ENCODE peak calls at places on chromosome X, in seven cellular contexts. Q, G, B, W, H, I and S are unnamed samples.

GRCh38 chrX:68868902-68869800 is 40.3 kb downstream of the EFNB1 start:
- DNase-seq in B (no peak), I (no peak), Q (no peak), H (no peak), G (no peak), W (no peak), S (no peak)

GRCh38 chrX:141936080-141936479 is 32.4 kb downstream of the MAGEC1 start:
- DNase-seq in I (no peak), G (no peak), B (no peak), Q (no peak), W (no peak), H (no peak), S (no peak)

GRCh38 chrX:11349661-11350337 is 56.6 kb downstream of the AMELX start:
- DNase-seq in W (no peak), G (no peak), H (no peak), Q (no peak), I (no peak), B (no peak), S (no peak)

GRCh38 chrX:31038585-31039326 is 33.1 kb downstream of the FTHL17 start:
- DNase-seq in I (peak), Q (no peak), B (peak), H (no peak), G (no peak), W (peak), S (peak)

GRCh38 chrX:13956998-13957397 is 72.7 kb downstream of the GEMIN8 start:
- DNase-seq in B (no peak), G (no peak), W (no peak), I (no peak), H (no peak), Q (no peak), S (no peak)

GRCh38 chrX:17590892-17591740 is 146.2 kb upstream of the SCML1 start:
- DNase-seq in B (peak), G (peak), H (no peak), I (peak), W (peak), Q (no peak), S (no peak)

GRCh38 chrX:154040307-154040756 is 20.6 kb upstream of the IRAK1 start:
- DNase-seq in G (no peak), W (peak), B (peak), H (no peak), I (no peak), Q (no peak), S (no peak)

GRCh38 chrX:56813318-56813837 is 84.3 kb downstream of the NBDY start:
- DNase-seq in G (no peak), Q (no peak), B (peak), W (peak), I (no peak), H (no peak), S (peak)

GRCh38 chrX:36436286-36436860 is 516.8 kb downstream of the CFAP47 start:
- DNase-seq in B (no peak), W (peak), Q (no peak), G (no peak), I (no peak), H (no peak), S (no peak)

DNA sequence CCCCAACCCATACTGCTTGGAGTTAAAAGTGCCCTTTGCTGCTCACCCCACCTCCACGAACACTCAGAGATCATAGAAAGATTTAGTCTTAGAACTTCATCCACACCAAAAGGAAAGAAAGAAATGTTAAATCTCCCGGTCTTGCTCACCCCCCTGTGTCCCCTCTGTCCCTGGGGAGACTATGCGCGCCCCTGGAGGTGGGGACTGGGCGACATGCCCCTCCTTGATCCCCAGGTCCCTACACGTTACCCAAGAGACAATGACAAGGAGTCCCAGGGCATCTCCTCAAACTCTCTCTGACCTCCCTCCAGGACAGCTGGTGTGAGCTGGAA is 612 bp downstream of the ITM2A start:
- DNase-seq in B (no peak), W (no peak), I (no peak), Q (no peak), H (no peak), G (no peak), S (no peak)
- H3K4me3 ChIP-seq in B (no peak), W (no peak), I (peak), Q (peak), H (peak), G (peak), S (peak)

GRCh38 chrX:72130156-72130761 is 1.5 kb downstream of the RTL5 start:
- DNase-seq in G (no peak), H (no peak), W (no peak), B (no peak), I (no peak), Q (no peak), S (no peak)
- TF ChIP-seq POLR2A in G (no peak), H (no peak), W (no peak), B (no peak), I (no peak), Q (no peak), S (no peak)

GRCh38 chrX:123738378-123738955 is 5.6 kb upstream of the THOC2 start:
- DNase-seq in W (no peak), G (no peak), B (no peak), I (no peak), Q (no peak), H (no peak), S (no peak)

GRCh38 chrX:123739474-123739873 is 6.6 kb upstream of the THOC2 start:
- DNase-seq in H (no peak), Q (no peak), G (no peak), I (no peak), W (no peak), B (no peak), S (no peak)

GRCh38 chrX:123742440-123742839 is 9.6 kb upstream of the THOC2 start:
- DNase-seq in G (no peak), I (no peak), B (no peak), H (no peak), W (no peak), Q (no peak), S (no peak)

GRCh38 chrX:123743312-123743711 is 10.5 kb upstream of the THOC2 start:
- DNase-seq in G (no peak), W (no peak), B (no peak), I (no peak), Q (no peak), H (no peak), S (no peak)

DNA sequence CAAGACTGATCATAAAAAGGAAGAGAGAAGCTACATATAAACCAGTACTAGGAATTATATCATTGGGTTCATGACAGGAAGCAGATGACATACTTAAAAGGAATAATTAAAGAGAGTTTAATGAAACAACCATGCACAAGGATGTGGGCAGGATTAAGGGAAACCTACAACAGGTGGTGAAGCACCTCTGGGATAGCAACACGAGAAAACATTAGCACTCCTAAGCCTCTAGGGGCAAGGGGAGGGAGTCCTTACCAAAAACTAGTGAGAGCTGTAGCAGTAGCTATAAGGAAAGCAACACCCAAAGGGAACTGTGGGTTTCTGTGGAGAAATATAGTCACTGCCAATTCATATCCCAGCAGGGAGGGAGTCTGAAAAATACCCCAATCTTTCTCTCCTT is 7.2 kb upstream of the THOC2 start:
- DNase-seq in W (no peak), Q (no peak), H (no peak), I (no peak), G (no peak), B (no peak), S (no peak)
- TF ChIP-seq CTCF in W (no peak), Q (no peak), H (no peak), I (no peak), G (no peak), B (no peak), S (no peak)

DNA sequence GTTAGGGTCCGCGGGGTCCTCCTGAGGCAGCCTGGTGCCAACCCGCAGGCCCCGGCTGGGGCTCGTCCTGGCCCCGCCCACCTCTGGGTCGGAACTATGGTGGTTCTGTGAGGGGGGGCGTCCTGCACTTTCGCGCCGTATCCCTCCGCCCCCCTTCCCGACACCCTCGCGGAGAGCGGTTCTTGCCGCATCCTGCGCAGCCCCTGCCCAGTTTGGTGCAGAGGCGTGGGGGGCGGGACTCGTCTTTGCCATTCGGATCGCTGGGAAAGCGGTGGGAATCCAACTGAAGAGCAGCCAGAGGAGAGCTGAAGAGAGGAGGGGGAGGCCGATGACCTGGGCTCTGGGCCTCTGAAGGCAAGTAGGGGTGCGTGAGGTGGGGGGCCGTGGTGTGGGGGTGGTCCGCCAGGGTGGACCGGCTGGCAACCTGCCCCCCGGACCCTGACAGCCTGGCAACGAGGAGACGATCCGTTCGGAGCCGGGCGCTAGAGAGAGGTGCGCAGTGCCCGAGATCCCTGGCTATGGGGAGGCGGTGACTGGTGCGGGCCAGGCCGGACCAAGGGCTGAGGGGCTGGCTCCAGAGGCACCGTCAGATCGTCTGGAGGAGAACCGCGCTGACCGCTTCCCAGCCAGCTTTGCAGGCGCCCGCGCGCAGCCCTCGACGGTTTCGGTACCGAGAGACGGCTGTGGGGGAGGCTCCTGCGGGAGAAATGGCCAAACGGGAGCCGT is at the start of gene GPRASP1:
- DNase-seq in W (peak), B (peak), H (no peak), G (peak), Q (no peak), I (peak), S (peak)
- H3K4me3 ChIP-seq in W (peak), B (peak), H (peak), G (peak), Q (peak), I (peak), S (peak)

GRCh38 chrX:49193542-49193964 is 6.4 kb downstream of the SYP start:
- DNase-seq in H (no peak), Q (no peak), B (no peak), W (no peak), G (no peak), I (no peak), S (no peak)

GRCh38 chrX:49190783-49191032 is 4.5 kb upstream of the PRICKLE3 start:
- DNase-seq in B (no peak), H (no peak), Q (peak), G (no peak), W (no peak), I (no peak), S (no peak)

GRCh38 chrX:49192722-49193328 is 6.7 kb upstream of the PRICKLE3 start:
- DNase-seq in H (no peak), G (no peak), B (peak), Q (no peak), W (peak), I (no peak), S (no peak)

GRCh38 chrX:49188468-49189076 is 2.4 kb upstream of the PRICKLE3 start:
- DNase-seq in W (no peak), G (no peak), B (no peak), I (no peak), Q (no peak), H (no peak), S (no peak)

GRCh38 chrX:49191033-49191871 is 5.1 kb upstream of the PRICKLE3 start:
- DNase-seq in W (peak), I (peak), Q (peak), B (peak), G (peak), H (peak), S (peak)
- TF ChIP-seq POLR2A in W (peak), I (peak), Q (peak), B (peak), G (peak), H (peak), S (no peak)

DNA sequence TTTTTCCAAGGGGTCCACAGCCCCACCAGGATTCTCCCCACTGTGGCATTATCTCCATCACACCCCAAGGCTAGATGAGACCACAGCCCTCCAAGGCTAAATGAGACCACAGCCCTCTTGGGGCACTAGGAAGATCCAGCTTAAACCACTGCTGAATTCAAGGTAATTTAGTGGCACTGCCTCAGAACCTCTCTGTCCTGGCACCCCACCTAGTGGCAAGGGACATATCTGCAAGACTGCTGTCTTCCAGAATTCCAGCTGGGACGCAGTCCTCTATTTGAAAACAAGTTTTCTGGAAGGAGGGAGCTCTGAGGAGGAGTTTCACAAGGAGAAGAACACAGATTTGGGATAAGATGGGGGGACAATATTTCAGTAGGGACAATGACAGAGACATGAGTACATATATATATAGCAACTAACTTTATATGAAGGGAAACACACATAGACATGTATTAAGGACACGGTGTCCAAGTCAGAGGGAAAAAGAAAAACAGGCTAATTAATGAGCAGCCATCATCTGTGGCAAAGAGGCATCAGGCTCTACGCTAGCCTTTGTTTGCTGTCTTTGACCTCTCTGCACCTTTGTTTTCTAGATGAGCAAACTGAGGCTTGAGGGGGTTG is 9.3 kb downstream of the CETN2 start:
- DNase-seq in W (peak), H (no peak), Q (no peak), B (peak), I (peak), G (no peak), S (no peak)
- TF ChIP-seq CTCF in W (peak), H (peak), Q (no peak), B (peak), I (peak), G (no peak), S (no peak)

DNA sequence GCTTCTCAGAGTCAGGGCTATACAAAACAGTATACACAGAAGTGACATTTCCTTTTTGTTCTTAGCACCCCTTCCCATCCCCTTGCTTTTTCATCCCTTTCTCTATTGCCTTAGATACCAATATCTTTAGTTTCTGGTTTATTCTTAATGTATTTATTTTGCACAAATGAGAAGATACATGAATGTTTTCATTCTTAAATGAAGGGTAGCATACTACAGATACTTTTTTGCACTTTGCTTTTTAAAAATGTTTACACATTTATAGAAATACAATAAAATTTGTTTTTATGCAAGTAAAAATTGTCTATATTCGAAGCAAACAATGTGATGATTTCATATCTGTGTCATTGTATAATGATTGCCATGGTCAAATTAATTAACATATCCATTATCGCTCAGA is 33.1 kb downstream of the TSPAN7 start:
- DNase-seq in H (no peak), G (no peak), B (no peak), Q (no peak), I (no peak), W (no peak), S (no peak)
- H3K4me3 ChIP-seq in H (no peak), G (no peak), B (no peak), Q (no peak), I (no peak), W (no peak), S (no peak)

DNA sequence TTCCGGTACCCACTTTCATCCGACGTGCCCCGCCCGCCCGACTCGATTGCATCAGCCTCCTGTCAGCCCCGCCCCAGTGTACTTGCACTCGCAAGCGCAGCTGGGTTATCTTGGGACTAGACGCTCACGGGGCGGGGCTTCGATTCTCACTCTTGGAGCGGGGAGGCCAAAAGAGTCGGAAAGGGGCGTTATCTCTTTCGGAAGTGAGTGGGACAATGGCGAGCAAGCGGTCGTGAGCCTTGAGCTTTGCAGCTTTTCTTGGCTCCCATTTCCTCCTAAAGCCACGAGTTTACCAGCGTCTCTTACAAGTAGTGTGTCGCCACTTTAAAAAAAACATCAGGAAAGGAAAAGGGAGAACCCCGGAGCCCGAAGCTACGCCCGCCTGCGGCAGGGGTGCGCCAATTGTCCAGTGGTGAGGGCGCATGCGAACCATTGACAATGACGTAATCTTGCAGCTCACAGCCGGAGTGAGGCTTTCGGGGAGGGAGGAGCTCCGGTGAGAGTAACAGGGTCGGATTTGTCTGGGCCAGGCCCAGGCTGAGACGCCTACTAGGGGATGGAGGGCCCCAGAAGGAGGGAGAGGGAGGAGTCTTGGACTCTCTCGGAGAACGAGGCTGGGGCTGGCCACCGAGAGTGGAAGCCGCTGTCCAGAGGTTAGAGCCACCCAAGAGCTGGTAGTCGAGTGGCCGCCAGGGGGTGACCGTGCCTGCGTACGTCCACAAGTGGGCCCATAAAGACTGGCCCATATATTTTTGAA is 109.5 kb downstream of the GNL3L start:
- DNase-seq in I (peak), W (peak), H (peak), B (peak), G (peak), Q (peak), S (peak)
- TF ChIP-seq POLR2A in I (peak), W (peak), H (peak), B (peak), G (peak), Q (peak), S (no peak)